ENCODE peak calls at places on chromosomes 4 and X, in seven cellular contexts. V, A, G, L, X, M and Z are unnamed samples.

GRCh38 chrX:1685460-1685859 is 70.6 kb downstream of the ASMT start:
- DNase-seq in V (no peak), A (no peak), G (no peak), L (no peak), X (no peak), M (no peak), Z (no peak)

GRCh38 chr4:30454504-30454903 is 265.7 kb upstream of the PCDH7 start:
- DNase-seq in V (no peak), A (no peak), G (no peak), L (no peak), X (no peak), M (no peak), Z (no peak)

GRCh38 chrX:6777211-6778002 is 242.5 kb upstream of the VCX3A start:
- DNase-seq in V (no peak), A (no peak), G (no peak), L (no peak), X (no peak), M (no peak), Z (no peak)

GRCh38 chrX:68828740-68829593 is at the start of gene EFNB1:
- DNase-seq in V (peak), A (peak), G (peak), L (peak), X (peak), M (peak), Z (no peak)

GRCh38 chr4:84401669-84402068 is 97.4 kb downstream of the NKX6-1 start:
- DNase-seq in V (no peak), A (no peak), G (no peak), L (no peak), X (no peak), M (no peak), Z (no peak)

GRCh38 chrX:74232859-74233258 is 71.1 kb upstream of the ZCCHC13 start:
- DNase-seq in V (peak), A (no peak), G (peak), L (no peak), X (no peak), M (no peak), Z (no peak)

GRCh38 chr4:186149872-186150271 is 41.5 kb upstream of the CYP4V2 start:
- DNase-seq in V (no peak), A (no peak), G (peak), L (no peak), X (no peak), M (no peak), Z (no peak)

GRCh38 chrX:107826286-107827136 is 845 bp downstream of the MID2 start:
- DNase-seq in V (peak), A (peak), G (peak), L (peak), X (peak), M (peak), Z (no peak)

GRCh38 chr4:81919810-81920209 is 448.1 kb upstream of the RASGEF1B start:
- DNase-seq in V (no peak), A (no peak), G (no peak), L (no peak), X (no peak), M (no peak), Z (no peak)

GRCh38 chr4:125132281-125132680 is 182.5 kb upstream of the FAT4 start:
- DNase-seq in V (no peak), A (no peak), G (no peak), L (no peak), X (no peak), M (no peak), Z (no peak)

GRCh38 chr4:70583952-70584834 is 7.9 kb upstream of the AMBN start:
- DNase-seq in V (no peak), A (no peak), G (no peak), L (no peak), X (no peak), M (peak), Z (no peak)

GRCh38 chr4:70586841-70587240 is 5.2 kb upstream of the AMBN start:
- DNase-seq in V (no peak), A (no peak), G (no peak), L (no peak), X (no peak), M (no peak), Z (no peak)

GRCh38 chr4:70591955-70592582 is at the start of gene AMBN:
- DNase-seq in V (no peak), A (no peak), G (no peak), L (no peak), X (no peak), M (no peak), Z (no peak)

DNA sequence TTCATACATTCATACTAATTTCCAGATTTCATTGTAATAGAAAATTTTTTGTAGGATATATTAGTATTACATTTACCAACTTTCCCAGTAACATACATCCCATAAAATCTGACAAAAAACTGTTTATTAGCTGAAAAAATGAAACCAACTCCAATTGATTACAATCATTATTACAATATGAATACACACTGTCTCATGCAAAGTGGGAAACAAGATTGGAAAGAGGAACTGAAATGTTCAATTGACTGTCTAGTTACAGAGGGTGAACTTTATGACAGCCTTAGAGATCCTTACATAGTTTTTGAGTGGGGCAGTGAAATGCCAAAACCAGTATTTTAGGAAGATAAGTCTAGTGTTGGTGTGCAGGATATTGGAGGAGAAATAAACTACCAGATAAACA is 2.3 kb upstream of the AMBN start:
- DNase-seq in V (no peak), A (no peak), G (no peak), L (no peak), X (no peak), M (no peak), Z (no peak)
- TF ChIP-seq CTCF in V (no peak), A (no peak), G (no peak), L (no peak), X (no peak), M (no peak), Z (no peak)

DNA sequence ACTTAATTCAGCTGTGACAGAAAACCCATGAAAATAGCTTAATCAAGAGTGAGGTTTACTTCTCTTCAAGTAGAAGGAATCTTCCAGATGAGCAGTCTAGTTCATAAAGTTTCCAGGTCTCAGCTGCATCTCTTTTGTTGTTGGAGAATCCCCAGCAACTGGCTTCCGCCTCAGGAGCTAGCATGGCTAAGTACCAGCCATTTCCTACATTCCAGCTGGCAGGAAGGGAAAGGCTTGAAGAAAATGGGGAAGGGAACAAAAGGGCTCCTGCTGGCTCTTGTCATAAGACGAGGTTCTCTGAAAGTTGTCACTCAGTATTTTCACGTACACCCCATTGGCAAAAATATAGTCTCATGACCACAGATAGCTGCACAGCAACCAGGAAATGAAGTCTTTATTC is 27.3 kb upstream of the TRIM2 start:
- DNase-seq in V (no peak), A (no peak), G (no peak), L (no peak), X (no peak), M (no peak), Z (no peak)
- TF ChIP-seq CTCF in V (no peak), A (no peak), G (no peak), L (no peak), X (no peak), M (no peak), Z (no peak)

GRCh38 chrX:41629539-41629938 is 59.2 kb upstream of the GPR34 start:
- DNase-seq in V (no peak), A (no peak), G (no peak), L (no peak), X (no peak), M (no peak), Z (no peak)

GRCh38 chrX:41634284-41634683 is 54.5 kb upstream of the GPR34 start:
- DNase-seq in V (no peak), A (no peak), G (peak), L (no peak), X (no peak), M (no peak), Z (no peak)
- TF ChIP-seq CTCF in V (no peak), A (no peak), G (no peak), L (no peak), X (no peak), M (no peak), Z (no peak)

GRCh38 chr4:31674313-31674947 is 954.3 kb downstream of the PCDH7 start:
- DNase-seq in V (no peak), A (no peak), G (peak), L (no peak), X (no peak), M (no peak), Z (no peak)
- TF ChIP-seq CTCF in V (peak), A (peak), G (peak), L (peak), X (peak), M (peak), Z (peak)

GRCh38 chrX:155094468-155095061 is 23.3 kb downstream of the BRCC3 start:
- DNase-seq in V (no peak), A (no peak), G (peak), L (no peak), X (no peak), M (no peak), Z (no peak)
- TF ChIP-seq CTCF in V (peak), A (peak), G (peak), L (peak), X (peak), M (peak), Z (peak)

DNA sequence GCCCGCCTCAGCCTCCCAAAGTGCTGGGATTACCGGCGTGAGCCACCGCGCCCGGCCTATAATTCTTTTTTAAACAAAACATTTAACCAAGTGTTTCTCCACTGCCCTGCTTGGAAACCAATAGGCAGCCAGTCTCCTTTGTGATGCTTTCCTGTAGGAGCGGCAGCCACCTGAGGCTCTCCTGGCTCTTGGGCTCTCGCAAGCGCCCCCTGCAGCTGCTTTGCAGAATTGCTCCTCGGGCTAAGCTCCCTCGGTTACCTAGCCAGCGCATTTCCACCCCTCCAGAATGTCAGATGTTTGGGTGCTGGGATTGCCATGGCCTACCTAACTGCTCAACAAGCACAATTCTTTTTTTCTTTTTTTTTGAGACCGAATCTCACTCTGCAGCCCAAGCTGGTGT is 7.7 kb downstream of the S100P start:
- DNase-seq in V (no peak), A (no peak), G (no peak), L (no peak), X (no peak), M (no peak), Z (no peak)
- TF ChIP-seq CTCF in V (peak), A (peak), G (peak), L (peak), X (peak), M (peak), Z (peak)